ENCODE peak calls at places on chromosomes 11 and 22, in nine cellular contexts. One of them, this sample, is unnamed.

GRCh38 chr11:27055065-27055682 is 14.6 kb downstream of the BBOX1 start:
- DNase-seq in stimulated activated CD8-positive, alpha-beta memory T cell treated with anti-CD3 and anti-CD28 coated beads, Interleukin-2, amount 100 ng/mL, for 48 hours: no peak
- DNase-seq in left ventricle myocardium inferior: no peak
- DNase-seq in heart left ventricle: no peak
- DNase-seq in A549: no peak
- DNase-seq in adrenal gland: no peak
- DNase-seq in EL: no peak
- DNase-seq in posterior vena cava: no peak
- DNase-seq in lower leg skin: no peak
- DNase-seq in this sample: no peak

GRCh38 chr11:105357146-105357545 is 217.6 kb upstream of the CARD18 start:
- DNase-seq in stimulated activated CD8-positive, alpha-beta memory T cell treated with anti-CD3 and anti-CD28 coated beads, Interleukin-2, amount 100 ng/mL, for 48 hours: no peak
- DNase-seq in left ventricle myocardium inferior: no peak
- DNase-seq in heart left ventricle: no peak
- DNase-seq in A549: no peak
- DNase-seq in adrenal gland: no peak
- DNase-seq in EL: no peak
- DNase-seq in posterior vena cava: no peak
- DNase-seq in lower leg skin: no peak
- DNase-seq in this sample: no peak

GRCh38 chr11:73322111-73322985 is 14.3 kb downstream of the ARHGEF17 start:
- DNase-seq in stimulated activated CD8-positive, alpha-beta memory T cell treated with anti-CD3 and anti-CD28 coated beads, Interleukin-2, amount 100 ng/mL, for 48 hours: no peak
- DNase-seq in left ventricle myocardium inferior: no peak
- DNase-seq in heart left ventricle: no peak
- DNase-seq in A549: no peak
- DNase-seq in adrenal gland: no peak
- DNase-seq in EL: peak
- DNase-seq in posterior vena cava: no peak
- DNase-seq in lower leg skin: no peak
- DNase-seq in this sample: no peak

GRCh38 chr22:43628253-43628649 is 183.9 kb downstream of the EFCAB6 start:
- DNase-seq in stimulated activated CD8-positive, alpha-beta memory T cell treated with anti-CD3 and anti-CD28 coated beads, Interleukin-2, amount 100 ng/mL, for 48 hours: no peak
- DNase-seq in left ventricle myocardium inferior: no peak
- DNase-seq in heart left ventricle: no peak
- DNase-seq in A549: no peak
- DNase-seq in adrenal gland: no peak
- DNase-seq in EL: no peak
- DNase-seq in posterior vena cava: no peak
- DNase-seq in lower leg skin: peak
- DNase-seq in this sample: no peak

GRCh38 chr11:130071211-130071712 is 1.6 kb downstream of the APLP2 start:
- DNase-seq in stimulated activated CD8-positive, alpha-beta memory T cell treated with anti-CD3 and anti-CD28 coated beads, Interleukin-2, amount 100 ng/mL, for 48 hours: no peak
- DNase-seq in left ventricle myocardium inferior: no peak
- DNase-seq in heart left ventricle: no peak
- DNase-seq in A549: peak
- DNase-seq in adrenal gland: no peak
- DNase-seq in EL: peak
- DNase-seq in posterior vena cava: no peak
- DNase-seq in lower leg skin: no peak
- DNase-seq in this sample: no peak

GRCh38 chr22:23065495-23066122 is 4.7 kb upstream of the GNAZ start:
- DNase-seq in stimulated activated CD8-positive, alpha-beta memory T cell treated with anti-CD3 and anti-CD28 coated beads, Interleukin-2, amount 100 ng/mL, for 48 hours: no peak
- DNase-seq in left ventricle myocardium inferior: no peak
- DNase-seq in heart left ventricle: peak
- DNase-seq in A549: no peak
- DNase-seq in adrenal gland: peak
- DNase-seq in EL: no peak
- DNase-seq in posterior vena cava: peak
- DNase-seq in lower leg skin: peak
- DNase-seq in this sample: no peak

GRCh38 chr11:33654594-33654993 is 46.0 kb downstream of the C11orf91 start:
- DNase-seq in stimulated activated CD8-positive, alpha-beta memory T cell treated with anti-CD3 and anti-CD28 coated beads, Interleukin-2, amount 100 ng/mL, for 48 hours: no peak
- DNase-seq in left ventricle myocardium inferior: no peak
- DNase-seq in heart left ventricle: no peak
- DNase-seq in A549: no peak
- DNase-seq in adrenal gland: no peak
- DNase-seq in EL: no peak
- DNase-seq in posterior vena cava: no peak
- DNase-seq in lower leg skin: no peak
- DNase-seq in this sample: no peak

GRCh38 chr22:40519284-40519947 is 117.1 kb downstream of the MRTFA start:
- DNase-seq in stimulated activated CD8-positive, alpha-beta memory T cell treated with anti-CD3 and anti-CD28 coated beads, Interleukin-2, amount 100 ng/mL, for 48 hours: no peak
- DNase-seq in left ventricle myocardium inferior: no peak
- DNase-seq in heart left ventricle: no peak
- DNase-seq in A549: no peak
- DNase-seq in adrenal gland: no peak
- DNase-seq in EL: no peak
- DNase-seq in posterior vena cava: no peak
- DNase-seq in lower leg skin: no peak
- DNase-seq in this sample: no peak

GRCh38 chr11:113174862-113175261 is 139.5 kb upstream of the TTC12 start:
- DNase-seq in stimulated activated CD8-positive, alpha-beta memory T cell treated with anti-CD3 and anti-CD28 coated beads, Interleukin-2, amount 100 ng/mL, for 48 hours: no peak
- DNase-seq in left ventricle myocardium inferior: no peak
- DNase-seq in heart left ventricle: no peak
- DNase-seq in A549: no peak
- DNase-seq in adrenal gland: no peak
- DNase-seq in EL: no peak
- DNase-seq in posterior vena cava: no peak
- DNase-seq in lower leg skin: no peak
- DNase-seq in this sample: no peak

This sample was measured in colonic mucosa.